ENCODE peak calls at places on chromosome 21, in seven cellular contexts. H, Q, C, N, S, O and E are unnamed samples.

GRCh38 chr21:46109251-46110221 is 11.6 kb downstream of the COL6A2 start:
- DNase-seq in S (peak), H (no peak), Q (peak), C (peak), O (no peak), N (no peak), E (peak)

GRCh38 chr21:44431300-44431699 is 24.0 kb upstream of the LRRC3 start:
- DNase-seq in Q (no peak), S (no peak), N (no peak), O (no peak), C (no peak), H (no peak), E (no peak)

GRCh38 chr21:14273736-14274538 is 58.0 kb downstream of the RBM11 start:
- DNase-seq in C (peak), S (peak), Q (no peak), O (peak), H (no peak), N (no peak), E (no peak)

GRCh38 chr21:44520326-44521300 is 19.4 kb downstream of the KRTAP10-1 start:
- DNase-seq in C (no peak), S (peak), O (no peak), N (no peak), Q (no peak), H (no peak), E (no peak)

GRCh38 chr21:16116798-16117197 is 387.0 kb downstream of the USP25 start:
- DNase-seq in C (no peak), O (no peak), Q (no peak), N (no peak), S (no peak), H (peak), E (no peak)

GRCh38 chr21:44763050-44763378 is 38.6 kb downstream of the UBE2G2 start:
- DNase-seq in C (no peak), O (no peak), S (no peak), N (no peak), H (no peak), Q (no peak), E (no peak)

GRCh38 chr21:44960141-44961092 is 20.6 kb downstream of the SLX9 start:
- DNase-seq in H (no peak), Q (no peak), O (no peak), S (no peak), N (no peak), C (no peak), E (no peak)

GRCh38 chr21:46092026-46092764 is 5.7 kb upstream of the COL6A2 start:
- DNase-seq in S (peak), H (no peak), Q (peak), N (no peak), O (no peak), C (peak), E (peak)

GRCh38 chr21:45803613-45804340 is 160.3 kb downstream of the PCBP3 start:
- DNase-seq in O (no peak), Q (no peak), H (no peak), N (no peak), S (no peak), C (no peak), E (no peak)

GRCh38 chr21:26199471-26199870 is 28.9 kb upstream of the APP start:
- DNase-seq in Q (no peak), H (no peak), C (no peak), O (no peak), S (no peak), N (no peak), E (no peak)

GRCh38 chr21:26835027-26835713 is 10.0 kb downstream of the ADAMTS1 start:
- DNase-seq in H (no peak), C (no peak), N (no peak), O (no peak), S (no peak), Q (no peak), E (peak)

GRCh38 chr21:46482846-46483231 is 24.1 kb downstream of the DIP2A start:
- DNase-seq in S (no peak), H (no peak), Q (no peak), N (no peak), O (no peak), C (no peak), E (no peak)

GRCh38 chr21:45302082-45303061 is 14.7 kb upstream of the POFUT2 start:
- DNase-seq in N (no peak), H (no peak), C (peak), O (no peak), S (peak), Q (no peak), E (peak)

GRCh38 chr21:16079830-16080229 is 350.0 kb downstream of the USP25 start:
- DNase-seq in N (no peak), C (no peak), H (peak), Q (no peak), S (no peak), O (no peak), E (no peak)

GRCh38 chr21:45477176-45478114 is 64.8 kb downstream of the SLC19A1 start:
- DNase-seq in H (no peak), N (no peak), C (no peak), S (no peak), O (no peak), Q (no peak), E (no peak)

GRCh38 chr21:46096596-46096981 is 1.3 kb upstream of the COL6A2 start:
- DNase-seq in H (no peak), S (no peak), O (no peak), C (no peak), Q (peak), N (no peak), E (peak)

GRCh38 chr21:45406801-45407628 is 2.0 kb downstream of the COL18A1 start:
- DNase-seq in C (no peak), O (no peak), H (peak), S (no peak), Q (no peak), N (no peak), E (peak)

GRCh38 chr21:46151989-46152938 is 3.1 kb downstream of the FTCD start:
- DNase-seq in S (peak), Q (no peak), H (no peak), O (no peak), N (no peak), C (peak), E (peak)

GRCh38 chr21:40886931-40887330 is 40.0 kb upstream of the DSCAM start:
- DNase-seq in N (no peak), S (no peak), H (no peak), C (no peak), Q (peak), O (no peak), E (no peak)

GRCh38 chr21:44010429-44010828 is 1.7 kb upstream of the TRAPPC10 start:
- DNase-seq in N (no peak), O (no peak), H (no peak), C (no peak), S (peak), Q (no peak), E (no peak)

GRCh38 chr21:16942703-16943102 is 570.1 kb upstream of the CXADR start:
- DNase-seq in H (peak), S (no peak), O (no peak), N (no peak), C (no peak), Q (no peak), E (no peak)

GRCh38 chr21:23664193-23664694 is 1943.0 kb downstream of the MRPL39 start:
- DNase-seq in S (no peak), H (no peak), N (no peak), C (no peak), O (no peak), Q (no peak), E (no peak)

GRCh38 chr21:27129694-27130093 is 162.8 kb upstream of the ADAMTS5 start:
- DNase-seq in O (no peak), N (no peak), C (no peak), S (no peak), H (no peak), Q (no peak), E (no peak)

GRCh38 chr21:45324430-45325205 is 36.9 kb upstream of the POFUT2 start:
- DNase-seq in H (peak), N (no peak), S (peak), Q (no peak), C (no peak), O (no peak), E (peak)

GRCh38 chr21:44965251-44966022 is 25.6 kb downstream of the SLX9 start:
- DNase-seq in C (no peak), Q (no peak), N (no peak), S (no peak), H (no peak), O (no peak), E (no peak)

DNA sequence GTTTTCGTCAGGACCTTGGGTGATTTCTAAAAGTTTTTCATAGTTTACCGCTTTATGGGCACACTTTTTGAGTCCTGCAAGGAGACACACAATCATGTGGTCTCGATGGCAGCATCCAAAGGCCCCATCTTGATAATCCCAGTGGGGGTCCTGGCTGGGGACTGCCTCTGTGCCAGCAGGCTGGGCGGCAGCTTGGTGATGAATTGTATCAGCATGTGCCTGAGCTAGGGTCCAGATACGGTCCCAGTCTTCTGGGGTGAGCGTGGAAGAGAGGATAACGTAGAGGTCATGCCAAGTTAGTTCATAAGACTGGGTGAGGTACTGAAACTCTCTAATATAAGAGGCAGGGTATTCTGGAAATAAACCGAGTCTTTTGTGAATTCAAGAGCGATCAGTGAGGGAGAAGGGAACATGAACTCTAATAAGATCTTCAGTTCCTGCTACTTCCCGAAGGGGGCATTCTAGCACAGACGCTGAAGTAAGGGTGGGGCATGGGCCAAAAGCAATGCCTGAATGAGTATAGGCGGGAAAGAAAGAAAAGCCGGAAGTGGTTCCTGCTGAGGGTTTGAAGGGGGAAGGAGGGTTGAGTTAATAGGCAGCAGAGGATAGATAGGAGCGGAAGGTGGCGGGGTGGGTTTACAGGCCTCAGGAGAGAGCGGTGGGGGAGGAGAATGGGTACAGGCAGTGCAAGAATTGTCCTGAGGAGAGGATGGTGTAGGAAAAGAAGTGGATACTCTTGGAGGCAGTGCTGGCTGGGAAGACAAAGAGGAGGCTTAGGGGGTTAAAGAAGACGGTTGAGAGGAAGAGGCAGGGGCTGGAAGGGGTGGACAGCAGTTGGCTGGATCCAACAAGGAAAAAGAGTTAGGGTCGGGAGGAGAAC is 1.6 kb downstream of the ERVH48-1 start:
- DNase-seq in H (peak), O (peak), Q (peak), C (peak), N (peak), S (peak), E (peak)
- TF ChIP-seq POLR2A in H (no peak), O (peak), Q (no peak), C (no peak), N (peak), S (no peak), E (no peak)

DNA sequence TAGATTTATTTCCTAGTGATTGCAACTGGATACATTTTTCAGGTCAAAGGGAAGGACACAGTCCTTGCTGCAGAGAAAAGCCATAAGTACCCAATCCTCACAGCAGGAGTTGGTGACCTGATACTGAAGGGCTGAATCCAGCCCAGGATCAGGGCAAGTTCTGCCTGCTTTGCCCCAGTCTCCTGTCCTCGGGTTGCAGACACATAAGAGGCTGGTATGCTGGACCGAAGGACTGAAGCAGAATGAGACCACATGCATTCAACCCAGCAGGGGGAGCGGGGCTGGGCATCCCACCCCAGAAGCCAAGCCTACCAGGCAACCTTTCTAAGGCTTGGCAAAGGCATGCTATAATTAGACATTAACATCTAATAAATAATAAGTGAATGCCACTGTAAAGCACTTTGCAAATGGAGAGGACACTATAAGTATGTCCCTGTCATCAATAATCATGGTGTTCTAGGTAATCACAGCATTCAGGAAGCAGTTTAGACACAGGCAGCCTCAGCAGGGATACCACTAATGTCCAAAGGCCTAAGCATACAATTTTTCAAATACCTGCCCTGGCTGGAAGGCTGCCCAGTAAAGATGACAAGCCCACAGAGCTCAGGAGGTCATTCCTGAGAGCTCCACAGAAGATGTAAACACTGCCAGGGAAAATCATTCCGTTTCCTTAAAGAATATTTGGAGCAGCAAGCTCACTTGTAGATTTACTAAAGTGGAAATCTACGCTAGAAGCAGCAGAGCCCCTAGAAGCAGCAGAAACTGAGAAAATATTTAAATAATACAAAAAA is 47.6 kb downstream of the KRTAP19-8 start:
- DNase-seq in Q (peak), H (no peak), C (no peak), S (no peak), O (no peak), N (no peak), E (no peak)
- TF ChIP-seq EP300 in Q (no peak), H (no peak), C (no peak), S (no peak), O (no peak), N (no peak), E (no peak)

GRCh38 chr21:34524671-34525601 is 12.9 kb upstream of the KCNE1 start:
- DNase-seq in Q (no peak), N (no peak), H (no peak), S (no peak), C (no peak), O (no peak), E (no peak)
- TF ChIP-seq POLR2A in Q (no peak), N (no peak), H (no peak), S (no peak), C (no peak), O (no peak), E (no peak)

GRCh38 chr21:37341254-37341960 is 25.2 kb upstream of the DYRK1A start:
- DNase-seq in H (no peak), N (no peak), S (no peak), C (no peak), O (no peak), Q (no peak), E (no peak)
- TF ChIP-seq EP300 in H (no peak), N (no peak), S (no peak), C (no peak), O (no peak), Q (no peak), E (no peak)

DNA sequence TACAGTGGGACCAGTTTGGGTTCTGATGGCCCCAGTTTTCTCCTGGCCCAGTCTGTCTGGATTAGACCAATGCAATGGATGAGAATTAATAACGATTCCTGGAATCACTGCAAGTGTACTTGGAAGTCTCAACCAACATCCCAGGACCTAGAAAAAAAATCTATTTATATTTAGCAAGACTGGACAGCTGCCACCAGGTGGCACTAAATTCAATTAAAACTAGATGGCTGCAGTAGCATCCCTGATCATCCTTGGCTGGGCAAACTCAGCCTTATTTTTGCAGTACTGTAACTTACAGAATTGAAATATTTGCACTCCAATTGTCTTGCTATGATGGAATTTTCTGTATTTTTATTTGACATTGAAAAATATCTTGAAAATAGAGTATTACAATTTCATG is 165.7 kb downstream of the NCAM2 start:
- DNase-seq in C (peak), O (peak), N (no peak), S (no peak), H (peak), Q (no peak), E (no peak)
- TF ChIP-seq POLR2A in C (no peak), O (no peak), N (no peak), S (no peak), H (no peak), Q (no peak), E (no peak)

DNA sequence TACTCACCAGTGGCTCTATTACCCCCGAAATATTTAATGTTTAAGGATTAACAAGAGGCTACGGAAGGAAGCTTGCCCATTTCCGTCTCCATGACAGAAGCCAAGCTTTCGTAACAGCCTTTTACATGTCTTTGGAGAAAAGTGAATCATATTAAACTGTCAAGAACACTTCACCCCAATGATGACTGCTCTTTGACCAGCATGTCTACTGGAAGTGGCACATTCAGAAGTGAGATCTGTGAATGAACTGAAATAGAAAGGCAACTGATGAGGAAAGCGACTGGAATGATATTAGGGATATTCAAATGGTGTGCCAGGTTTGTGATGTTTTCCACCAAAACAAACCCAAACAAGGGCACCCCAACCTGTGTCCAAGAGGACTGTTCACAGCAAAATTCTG is 8.5 kb upstream of the PRDM15 start:
- DNase-seq in H (no peak), C (no peak), O (no peak), N (no peak), S (no peak), Q (no peak), E (no peak)
- TF ChIP-seq EP300 in H (no peak), C (no peak), O (no peak), N (no peak), S (no peak), Q (no peak), E (no peak)

GRCh38 chr21:36166705-36167104 is 10.1 kb downstream of the DOP1B start:
- DNase-seq in Q (no peak), S (no peak), O (no peak), C (no peak), H (no peak), N (no peak), E (no peak)

GRCh38 chr21:36169465-36170128 is 13.0 kb downstream of the DOP1B start:
- DNase-seq in S (no peak), N (no peak), O (no peak), H (no peak), C (no peak), Q (no peak), E (no peak)

GRCh38 chr21:36170823-36171222 is 14.2 kb downstream of the DOP1B start:
- DNase-seq in C (no peak), Q (no peak), S (no peak), O (no peak), N (no peak), H (no peak), E (no peak)

GRCh38 chr21:36171741-36172331 is 15.2 kb downstream of the DOP1B start:
- DNase-seq in O (no peak), S (no peak), C (no peak), N (no peak), Q (no peak), H (no peak), E (no peak)

GRCh38 chr21:36171327-36171726 is 14.7 kb downstream of the DOP1B start:
- DNase-seq in Q (no peak), O (no peak), S (no peak), N (no peak), H (no peak), C (no peak), E (no peak)
- TF ChIP-seq POLR2A in Q (no peak), O (no peak), S (no peak), N (no peak), H (no peak), C (no peak), E (no peak)

GRCh38 chr21:18335651-18336050 is 67.9 kb downstream of the TMPRSS15 start:
- DNase-seq in Q (no peak), S (no peak), N (no peak), H (no peak), C (no peak), O (no peak), E (no peak)
- TF ChIP-seq EP300 in Q (no peak), S (no peak), N (no peak), H (no peak), C (no peak), O (no peak), E (no peak)